ENCODE peak calls at places on chromosomes 12 and 14, in four cellular contexts. W, M, V and P are unnamed samples.

GRCh38 chr12:24109381-24110039 is 160.0 kb upstream of the SOX5 start:
- DNase-seq in W (peak), V (no peak), M (no peak), P (peak)

GRCh38 chr12:62600038-62600437 is 133.4 kb downstream of the MON2 start:
- DNase-seq in V (no peak), M (no peak), W (no peak), P (no peak)

GRCh38 chr14:76792422-76792821 is 20.3 kb downstream of the ANGEL1 start:
- DNase-seq in V (no peak), W (no peak), M (no peak), P (no peak)

GRCh38 chr12:130633771-130634170 is 82.3 kb downstream of the RIMBP2 start:
- DNase-seq in V (no peak), W (no peak), M (no peak), P (no peak)

GRCh38 chr12:14901228-14901562 is 15.5 kb upstream of the MGP start:
- DNase-seq in M (no peak), W (no peak), V (no peak), P (no peak)

GRCh38 chr12:66120477-66120876 is 10.1 kb downstream of the LLPH start:
- DNase-seq in W (no peak), M (no peak), V (no peak), P (no peak)

GRCh38 chr12:105296116-105297095 is 34.1 kb upstream of the C12orf75 start:
- DNase-seq in V (no peak), W (no peak), M (no peak), P (no peak)

GRCh38 chr14:69592923-69593677 is 18.3 kb upstream of the SUSD6 start:
- DNase-seq in W (no peak), M (no peak), V (no peak), P (no peak)

GRCh38 chr14:75401356-75401755 is 26.5 kb upstream of the JDP2 start:
- DNase-seq in M (no peak), V (no peak), W (no peak), P (no peak)

GRCh38 chr12:111412007-111412829 is 6.5 kb downstream of the SH2B3 start:
- DNase-seq in V (no peak), W (no peak), M (no peak), P (no peak)

GRCh38 chr14:88522393-88522792 is 32.4 kb downstream of the PTPN21 start:
- DNase-seq in M (no peak), V (no peak), W (no peak), P (no peak)

GRCh38 chr14:96599076-96599475 is 96.9 kb downstream of the PAPOLA start:
- DNase-seq in M (no peak), V (no peak), W (no peak), P (no peak)

GRCh38 chr14:31059152-31059924 is 33.2 kb upstream of the STRN3 start:
- DNase-seq in V (no peak), W (no peak), M (no peak), P (no peak)

GRCh38 chr12:20778969-20779368 is 31.5 kb upstream of the SLCO1B3 start:
- DNase-seq in V (no peak), W (no peak), M (no peak), P (no peak)

GRCh38 chr12:92717202-92717601 is 14.4 kb downstream of the PLEKHG7 start:
- DNase-seq in W (peak), M (no peak), V (no peak), P (no peak)

GRCh38 chr14:76434220-76434619 is 58.3 kb downstream of the ESRRB start:
- DNase-seq in M (no peak), W (no peak), V (no peak), P (no peak)

GRCh38 chr12:121285856-121286255 is 10.7 kb downstream of the CAMKK2 start:
- DNase-seq in M (no peak), V (no peak), W (no peak), P (no peak)

GRCh38 chr14:31252865-31253264 is 45.3 kb upstream of the HECTD1 start:
- DNase-seq in V (no peak), W (no peak), M (no peak), P (no peak)

GRCh38 chr12:48151103-48151771 is 6.1 kb downstream of the ASB8 start:
- DNase-seq in V (no peak), W (no peak), M (no peak), P (no peak)

GRCh38 chr14:96847451-96847850 is 50.3 kb downstream of the VRK1 start:
- DNase-seq in V (no peak), W (no peak), M (no peak), P (no peak)

GRCh38 chr14:75518625-75519024 is 3.6 kb upstream of the BATF start:
- DNase-seq in V (no peak), W (peak), M (no peak), P (peak)

GRCh38 chr14:29716150-29716549 is 211.5 kb downstream of the PRKD1 start:
- DNase-seq in V (no peak), M (no peak), W (no peak), P (no peak)

GRCh38 chr12:69254046-69254445 is 14.7 kb downstream of the CPSF6 start:
- DNase-seq in W (peak), V (no peak), M (no peak), P (peak)

GRCh38 chr14:34051966-34052657 is 101.2 kb upstream of the EGLN3 start:
- DNase-seq in M (no peak), W (no peak), V (no peak), P (no peak)

GRCh38 chr12:64236549-64236948 is 14.5 kb upstream of the KICS2 start:
- DNase-seq in V (no peak), M (no peak), W (no peak), P (no peak)

GRCh38 chr14:32564591-32564990 is 235.5 kb downstream of the AKAP6 start:
- DNase-seq in M (no peak), V (no peak), W (no peak), P (no peak)

DNA sequence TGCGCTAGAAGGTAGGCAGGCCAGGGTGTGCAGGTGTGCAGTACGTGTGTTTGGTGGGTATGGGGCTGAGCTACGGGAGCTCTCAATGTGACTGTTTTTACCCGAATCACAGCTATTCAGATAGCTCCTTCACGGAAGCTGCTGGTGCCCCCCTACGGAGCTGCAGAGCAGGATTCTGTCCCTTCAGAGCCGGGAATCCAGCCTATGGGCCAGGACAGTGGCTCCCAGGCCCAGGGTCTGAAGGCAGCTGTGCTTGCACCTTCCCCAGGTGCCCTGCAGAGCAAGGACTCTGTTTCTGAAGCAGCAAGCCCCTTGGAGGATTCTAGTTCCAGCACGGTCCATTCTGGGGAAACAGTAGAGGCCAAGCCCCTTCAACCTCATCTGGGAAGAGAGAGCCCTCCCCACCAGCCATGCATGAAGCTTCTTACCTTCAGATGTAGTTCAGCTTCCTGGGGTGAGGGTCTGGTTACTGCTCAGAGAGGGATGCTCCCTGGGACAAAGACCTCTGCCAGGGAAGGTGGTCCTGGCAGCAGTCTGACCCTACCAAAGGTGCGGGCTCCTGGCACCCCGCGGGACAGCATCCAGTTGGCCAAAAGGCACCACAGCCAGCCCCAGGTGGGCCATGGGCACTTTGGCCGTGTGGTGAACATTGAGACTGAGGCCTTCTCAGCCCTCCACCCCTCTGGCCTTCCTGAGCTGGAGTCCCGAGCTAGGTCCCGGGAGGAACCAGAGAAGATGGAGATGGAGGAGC is 29.1 kb downstream of the PLEKHH1 start:
- DNase-seq in V (no peak), M (no peak), W (no peak), P (no peak)
- TF ChIP-seq CTCF in V (no peak), M (no peak), W (no peak), P (no peak)

GRCh38 chr14:57290753-57291152 is 22.0 kb downstream of the AP5M1 start:
- DNase-seq in V (no peak), W (no peak), M (no peak), P (no peak)

GRCh38 chr14:57295261-57295660 is 26.5 kb downstream of the AP5M1 start:
- DNase-seq in V (no peak), M (no peak), W (no peak), P (no peak)

GRCh38 chr14:57297852-57298251 is 29.1 kb downstream of the AP5M1 start:
- DNase-seq in V (no peak), W (no peak), M (no peak), P (no peak)

GRCh38 chr14:57291692-57292647 is 23.2 kb downstream of the AP5M1 start:
- DNase-seq in W (no peak), M (no peak), V (no peak), P (no peak)

GRCh38 chr14:57293851-57294837 is 25.4 kb downstream of the AP5M1 start:
- DNase-seq in W (peak), M (no peak), V (no peak), P (no peak)
- TF ChIP-seq CTCF in W (peak), M (peak), V (peak), P (no peak)

GRCh38 chr12:26831959-26832816 is 806 bp downstream of the ITPR2 start:
- DNase-seq in W (peak), V (peak), M (peak), P (peak)

GRCh38 chr12:26833692-26834168 is 736 bp upstream of the ITPR2 start:
- DNase-seq in M (peak), V (peak), W (peak), P (peak)

GRCh38 chr12:26830358-26830757 is 2.6 kb downstream of the ITPR2 start:
- DNase-seq in W (no peak), M (no peak), V (no peak), P (no peak)

GRCh38 chr12:26830783-26831601 is 2.0 kb downstream of the ITPR2 start:
- DNase-seq in W (peak), M (no peak), V (no peak), P (no peak)

GRCh38 chr12:26832817-26833691 is at the start of gene ITPR2:
- DNase-seq in M (peak), V (peak), W (peak), P (peak)
- TF ChIP-seq CTCF in M (peak), V (peak), W (peak), P (peak)

GRCh38 chr12:56160160-56160763 is 2.1 kb downstream of the MYL6 start:
- DNase-seq in W (peak), V (no peak), M (no peak), P (peak)
- TF ChIP-seq CTCF in W (no peak), V (no peak), M (no peak), P (no peak)

GRCh38 chr12:97877404-97877803 is 414.8 kb downstream of the RMST start:
- DNase-seq in M (no peak), W (no peak), V (no peak), P (no peak)
- TF ChIP-seq CTCF in M (no peak), W (no peak), V (no peak), P (no peak)

GRCh38 chr14:79408696-79409095 is 802.6 kb downstream of the DIO2 start:
- DNase-seq in M (no peak), W (no peak), V (no peak), P (no peak)
- TF ChIP-seq CTCF in M (no peak), W (no peak), V (no peak), P (no peak)

GRCh38 chr12:95574799-95575452 is 23.6 kb upstream of the USP44 start:
- DNase-seq in V (no peak), W (no peak), M (no peak), P (no peak)
- TF ChIP-seq CTCF in V (peak), W (peak), M (peak), P (peak)